ENCODE peak calls at places on chromosomes 12 and 14, in seven cellular contexts. One of them, this sample, is unnamed.

GRCh38 chr14:29757188-29757680 is 170.4 kb downstream of the PRKD1 start:
- DNase-seq in AG04449: no peak
- DNase-seq in heart left ventricle: no peak
- DNase-seq in pancreas: no peak
- DNase-seq in Peyer's patch: no peak
- DNase-seq in breast epithelium: no peak
- DNase-seq in left lung: no peak
- DNase-seq in this sample: no peak

GRCh38 chr12:89821901-89822300 is 113.3 kb upstream of the ATP2B1 start:
- DNase-seq in left lung: no peak
- DNase-seq in heart left ventricle: no peak
- DNase-seq in pancreas: no peak
- DNase-seq in AG04449: no peak
- DNase-seq in Peyer's patch: no peak
- DNase-seq in breast epithelium: no peak
- DNase-seq in this sample: no peak

GRCh38 chr14:53955671-53956426 is 776 bp downstream of the BMP4 start:
- DNase-seq in heart left ventricle: peak; percentile 70
- DNase-seq in breast epithelium: peak; percentile 31
- DNase-seq in AG04449: no peak
- DNase-seq in left lung: peak; percentile 87
- DNase-seq in pancreas: no peak
- DNase-seq in Peyer's patch: peak; percentile 82
- DNase-seq in this sample: no peak

GRCh38 chr14:22084393-22085281 is 411.0 kb upstream of the OR4E1 start:
- DNase-seq in heart left ventricle: no peak
- DNase-seq in pancreas: no peak
- DNase-seq in left lung: no peak
- DNase-seq in breast epithelium: no peak
- DNase-seq in AG04449: peak; percentile 4
- DNase-seq in Peyer's patch: no peak
- DNase-seq in this sample: no peak

GRCh38 chr14:101009531-101009930 is 106.0 kb upstream of the RTL1 start:
- DNase-seq in breast epithelium: no peak
- DNase-seq in Peyer's patch: no peak
- DNase-seq in AG04449: no peak
- DNase-seq in left lung: no peak
- DNase-seq in heart left ventricle: no peak
- DNase-seq in pancreas: no peak
- DNase-seq in this sample: no peak

GRCh38 chr12:124390442-124391116 is 95.7 kb downstream of the RFLNA start:
- DNase-seq in Peyer's patch: no peak
- DNase-seq in pancreas: no peak
- DNase-seq in left lung: peak; percentile 94
- DNase-seq in heart left ventricle: peak; percentile 70
- DNase-seq in breast epithelium: no peak
- DNase-seq in AG04449: no peak
- DNase-seq in this sample: no peak

GRCh38 chr12:45415393-45415817 is 199.5 kb downstream of the ANO6 start:
- DNase-seq in heart left ventricle: peak; percentile 84
- DNase-seq in left lung: no peak
- DNase-seq in breast epithelium: no peak
- DNase-seq in Peyer's patch: no peak
- DNase-seq in AG04449: peak; percentile 99
- DNase-seq in pancreas: no peak
- DNase-seq in this sample: peak; percentile 100

GRCh38 chr12:54220567-54220966 is 31.8 kb upstream of the SMUG1 start:
- DNase-seq in heart left ventricle: no peak
- DNase-seq in breast epithelium: no peak
- DNase-seq in left lung: no peak
- DNase-seq in pancreas: no peak
- DNase-seq in Peyer's patch: no peak
- DNase-seq in AG04449: no peak
- DNase-seq in this sample: no peak

GRCh38 chr12:95805864-95806669 is 15.5 kb upstream of the NTN4 start:
- DNase-seq in breast epithelium: no peak
- DNase-seq in pancreas: no peak
- DNase-seq in Peyer's patch: no peak
- DNase-seq in AG04449: peak; percentile 99
- DNase-seq in heart left ventricle: no peak
- DNase-seq in left lung: no peak
- DNase-seq in this sample: peak; percentile 98

GRCh38 chr12:81077686-81078441 is at the start of gene ACSS3:
- DNase-seq in heart left ventricle: peak; percentile 78
- DNase-seq in AG04449: no peak
- DNase-seq in pancreas: peak; percentile 20
- DNase-seq in Peyer's patch: peak; percentile 57
- DNase-seq in breast epithelium: no peak
- DNase-seq in left lung: peak; percentile 75
- DNase-seq in this sample: no peak

GRCh38 chr12:95858451-95859343 is at the start of gene SNRPF:
- DNase-seq in heart left ventricle: peak; percentile 95
- DNase-seq in pancreas: peak; percentile 95
- DNase-seq in breast epithelium: peak; percentile 97
- DNase-seq in AG04449: peak; percentile 77
- DNase-seq in left lung: peak; percentile 95
- DNase-seq in Peyer's patch: peak; percentile 95
- DNase-seq in this sample: peak; percentile 78

GRCh38 chr12:24617471-24617870 is 331.4 kb downstream of the BCAT1 start:
- DNase-seq in AG04449: no peak
- DNase-seq in breast epithelium: no peak
- DNase-seq in heart left ventricle: no peak
- DNase-seq in pancreas: no peak
- DNase-seq in left lung: no peak
- DNase-seq in Peyer's patch: no peak
- DNase-seq in this sample: peak; percentile 29

GRCh38 chr14:64998455-64998931 is 11.8 kb downstream of the FNTB start:
- DNase-seq in breast epithelium: no peak
- DNase-seq in Peyer's patch: no peak
- DNase-seq in pancreas: no peak
- DNase-seq in heart left ventricle: no peak
- DNase-seq in left lung: no peak
- DNase-seq in AG04449: no peak
- DNase-seq in this sample: no peak

GRCh38 chr14:103881927-103882281 is 34.5 kb upstream of the PPP1R13B start:
- DNase-seq in pancreas: no peak
- DNase-seq in Peyer's patch: no peak
- DNase-seq in breast epithelium: no peak
- DNase-seq in left lung: no peak
- DNase-seq in AG04449: no peak
- DNase-seq in heart left ventricle: no peak
- DNase-seq in this sample: no peak

GRCh38 chr14:104967414-104968152 is 10.6 kb downstream of the AHNAK2 start:
- DNase-seq in AG04449: no peak
- DNase-seq in breast epithelium: no peak
- DNase-seq in heart left ventricle: peak; percentile 64
- DNase-seq in pancreas: no peak
- DNase-seq in Peyer's patch: no peak
- DNase-seq in left lung: peak; percentile 89
- DNase-seq in this sample: no peak

GRCh38 chr14:26709019-26709418 is 111.2 kb upstream of the NOVA1 start:
- DNase-seq in pancreas: no peak
- DNase-seq in heart left ventricle: no peak
- DNase-seq in breast epithelium: no peak
- DNase-seq in left lung: no peak
- DNase-seq in AG04449: no peak
- DNase-seq in Peyer's patch: no peak
- DNase-seq in this sample: peak; percentile 9

GRCh38 chr12:65826513-65827171 is 2.4 kb downstream of the HMGA2 start:
- DNase-seq in AG04449: no peak
- DNase-seq in heart left ventricle: no peak
- DNase-seq in left lung: no peak
- DNase-seq in Peyer's patch: no peak
- DNase-seq in breast epithelium: no peak
- DNase-seq in pancreas: no peak
- DNase-seq in this sample: no peak
- H3K4me3 ChIP-seq in AG04449: peak overlapping the region; percentile 77
- H3K4me3 ChIP-seq in heart left ventricle: peak overlapping the region; percentile 61
- H3K4me3 ChIP-seq in left lung: no peak overlapping the region
- H3K4me3 ChIP-seq in Peyer's patch: peak overlapping the region; percentile 76
- H3K4me3 ChIP-seq in breast epithelium: peak overlapping the region; percentile 66
- H3K4me3 ChIP-seq in pancreas: peak overlapping the region; percentile 51
- H3K4me3 ChIP-seq in this sample: peak overlapping the region; percentile 93

GRCh38 chr12:131542351-131542750 is 168.5 kb upstream of the SFSWAP start:
- DNase-seq in left lung: no peak
- DNase-seq in heart left ventricle: no peak
- DNase-seq in AG04449: no peak
- DNase-seq in Peyer's patch: no peak
- DNase-seq in breast epithelium: no peak
- DNase-seq in pancreas: no peak
- DNase-seq in this sample: no peak
- H3K4me3 ChIP-seq in left lung: no peak overlapping the region
- H3K4me3 ChIP-seq in heart left ventricle: no peak overlapping the region
- H3K4me3 ChIP-seq in AG04449: no peak overlapping the region
- H3K4me3 ChIP-seq in Peyer's patch: no peak overlapping the region
- H3K4me3 ChIP-seq in breast epithelium: no peak overlapping the region
- H3K4me3 ChIP-seq in pancreas: no peak overlapping the region
- H3K4me3 ChIP-seq in this sample: no peak overlapping the region

DNA sequence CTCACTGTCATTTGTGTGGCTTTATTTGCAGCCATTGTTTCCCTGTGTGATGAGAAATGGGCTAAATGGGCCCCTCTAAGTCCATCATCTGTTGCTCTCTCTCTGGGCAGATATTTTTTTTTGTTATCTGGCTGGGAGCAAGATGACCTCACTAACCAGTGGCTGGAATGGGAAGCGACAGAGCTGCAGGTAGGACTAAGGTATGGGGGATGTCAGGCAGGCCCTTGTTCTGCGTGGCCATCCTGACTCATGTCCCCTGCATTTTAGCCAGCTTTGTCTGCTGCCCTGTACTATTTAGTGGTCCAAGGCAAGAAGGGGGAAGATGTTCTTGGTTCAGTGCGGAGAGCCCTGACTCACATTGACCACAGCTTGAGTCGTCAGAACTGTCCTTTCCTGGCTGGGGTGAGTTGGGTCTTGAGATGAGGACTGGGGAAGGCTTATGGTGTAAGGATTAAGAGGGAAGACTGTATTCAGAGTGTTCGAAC is 1.3 kb downstream of the MARS1 start:
- DNase-seq in heart left ventricle: no peak
- DNase-seq in left lung: no peak
- DNase-seq in Peyer's patch: no peak
- DNase-seq in pancreas: no peak
- DNase-seq in breast epithelium: no peak
- DNase-seq in AG04449: no peak
- DNase-seq in this sample: no peak
- H3K4me3 ChIP-seq in heart left ventricle: peak overlapping the region; percentile 82
- H3K4me3 ChIP-seq in left lung: no peak overlapping the region
- H3K4me3 ChIP-seq in Peyer's patch: no peak overlapping the region
- H3K4me3 ChIP-seq in pancreas: peak overlapping the region; percentile 84
- H3K4me3 ChIP-seq in breast epithelium: peak overlapping the region; percentile 100
- H3K4me3 ChIP-seq in AG04449: peak overlapping the region; percentile 99
- H3K4me3 ChIP-seq in this sample: peak overlapping the region; percentile 70

DNA sequence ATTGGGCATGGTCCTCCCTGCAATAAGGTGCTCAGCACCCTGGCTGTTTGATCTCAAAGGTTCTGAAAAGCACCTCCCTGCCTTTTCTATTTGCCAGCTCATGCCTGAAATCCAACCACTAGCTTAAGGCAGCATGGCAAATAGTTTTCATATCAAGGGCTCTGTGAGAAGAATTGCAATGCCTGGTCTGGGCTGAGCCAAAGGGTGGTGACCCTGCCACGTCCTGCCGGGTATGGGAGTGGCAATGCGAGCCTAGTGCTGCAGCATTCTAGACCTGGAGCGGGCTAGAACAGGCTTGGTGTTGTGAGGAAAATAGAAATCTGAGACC is 2.3 kb upstream of the SCNN1A start:
- DNase-seq in heart left ventricle: no peak
- DNase-seq in AG04449: no peak
- DNase-seq in pancreas: peak; percentile 81
- DNase-seq in breast epithelium: peak; percentile 72
- DNase-seq in Peyer's patch: peak; percentile 69
- DNase-seq in left lung: peak; percentile 88
- DNase-seq in this sample: no peak
- H3K4me3 ChIP-seq in heart left ventricle: no peak overlapping the region
- H3K4me3 ChIP-seq in AG04449: no peak overlapping the region
- H3K4me3 ChIP-seq in pancreas: no peak overlapping the region
- H3K4me3 ChIP-seq in breast epithelium: peak overlapping the region; percentile 65
- H3K4me3 ChIP-seq in Peyer's patch: no peak overlapping the region
- H3K4me3 ChIP-seq in left lung: no peak overlapping the region
- H3K4me3 ChIP-seq in this sample: no peak overlapping the region

GRCh38 chr14:24197066-24197465 is 1.8 kb upstream of the TM9SF1 start:
- DNase-seq in left lung: no peak
- DNase-seq in pancreas: no peak
- DNase-seq in Peyer's patch: no peak
- DNase-seq in heart left ventricle: no peak
- DNase-seq in AG04449: no peak
- DNase-seq in breast epithelium: no peak
- DNase-seq in this sample: no peak
- H3K4me3 ChIP-seq in left lung: no peak overlapping the region
- H3K4me3 ChIP-seq in pancreas: peak overlapping the region; percentile 99
- H3K4me3 ChIP-seq in Peyer's patch: peak overlapping the region; percentile 98
- H3K4me3 ChIP-seq in heart left ventricle: no peak overlapping the region
- H3K4me3 ChIP-seq in AG04449: peak overlapping the region; percentile 3
- H3K4me3 ChIP-seq in breast epithelium: no peak overlapping the region
- H3K4me3 ChIP-seq in this sample: no peak overlapping the region

DNA sequence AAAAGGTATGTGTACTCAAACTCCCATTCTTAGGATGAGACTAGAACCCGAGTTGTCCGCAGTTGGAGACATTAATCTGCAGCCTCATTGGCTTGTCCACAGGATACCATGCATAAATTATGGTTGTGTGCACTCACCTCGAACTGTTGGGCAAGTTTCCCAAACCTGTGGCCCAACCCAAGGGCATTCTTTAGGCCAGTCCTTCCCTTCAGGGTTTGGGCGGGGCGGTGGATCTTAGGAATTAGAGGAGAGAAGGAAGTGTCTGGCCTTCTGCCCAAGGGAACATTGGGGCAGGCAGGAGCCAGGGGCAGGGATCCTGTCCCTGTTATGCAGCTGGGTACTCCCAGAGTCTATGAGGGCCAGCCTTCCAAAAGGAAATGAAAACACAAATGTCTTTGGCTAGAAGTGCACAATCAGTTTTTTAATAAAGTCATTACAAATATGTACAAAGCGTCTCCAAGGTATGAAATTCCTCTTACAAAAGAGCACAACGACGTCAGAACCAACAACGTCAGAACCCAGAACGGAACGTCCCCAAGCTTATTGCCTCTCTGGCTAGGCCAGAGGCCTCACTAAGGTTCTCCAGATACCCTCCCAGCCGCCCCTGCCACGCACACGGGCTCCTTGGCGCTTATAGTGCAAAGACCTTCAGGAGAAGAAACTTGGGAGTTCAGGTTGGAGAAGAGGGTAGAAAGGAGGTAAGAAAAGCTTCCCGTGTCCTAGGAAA is 25.3 kb downstream of the HRK start:
- DNase-seq in heart left ventricle: no peak
- DNase-seq in left lung: no peak
- DNase-seq in pancreas: no peak
- DNase-seq in AG04449: no peak
- DNase-seq in Peyer's patch: no peak
- DNase-seq in breast epithelium: no peak
- DNase-seq in this sample: no peak
- H3K4me3 ChIP-seq in heart left ventricle: no peak overlapping the region
- H3K4me3 ChIP-seq in left lung: no peak overlapping the region
- H3K4me3 ChIP-seq in pancreas: no peak overlapping the region
- H3K4me3 ChIP-seq in AG04449: no peak overlapping the region
- H3K4me3 ChIP-seq in Peyer's patch: no peak overlapping the region
- H3K4me3 ChIP-seq in breast epithelium: no peak overlapping the region
- H3K4me3 ChIP-seq in this sample: no peak overlapping the region

GRCh38 chr12:49227701-49228100 is 37.2 kb upstream of the TUBA1C start:
- DNase-seq in heart left ventricle: no peak
- DNase-seq in breast epithelium: no peak
- DNase-seq in Peyer's patch: no peak
- DNase-seq in pancreas: no peak
- DNase-seq in left lung: no peak
- DNase-seq in AG04449: no peak
- DNase-seq in this sample: no peak
- H3K4me3 ChIP-seq in heart left ventricle: no peak overlapping the region
- H3K4me3 ChIP-seq in breast epithelium: no peak overlapping the region
- H3K4me3 ChIP-seq in Peyer's patch: no peak overlapping the region
- H3K4me3 ChIP-seq in pancreas: no peak overlapping the region
- H3K4me3 ChIP-seq in left lung: no peak overlapping the region
- H3K4me3 ChIP-seq in AG04449: no peak overlapping the region
- H3K4me3 ChIP-seq in this sample: no peak overlapping the region

This sample was measured in kidney epithelial cell.